ENCODE peak calls at places on chromosomes 16 and 17, in five cellular contexts. C, D, B, E and V are unnamed samples.

GRCh38 chr17:56786989-56787482 is 46.7 kb downstream of the C17orf67 start:
- DNase-seq in C (no peak), D (no peak), B (no peak), E (no peak), V (peak)

GRCh38 chr16:8583199-8583598 is 7.1 kb downstream of the TMEM114 start:
- DNase-seq in C (no peak), D (no peak), B (no peak), E (no peak), V (no peak)

GRCh38 chr17:61411114-61411943 is 11.7 kb downstream of the TBX2 start:
- DNase-seq in C (no peak), D (peak), B (peak), E (no peak), V (peak)

GRCh38 chr17:70677783-70678647 is 508.7 kb downstream of the KCNJ2 start:
- DNase-seq in C (no peak), D (peak), B (no peak), E (no peak), V (no peak)

GRCh38 chr17:66405836-66406679 is 103.6 kb downstream of the PRKCA start:
- DNase-seq in C (no peak), D (no peak), B (no peak), E (no peak), V (no peak)

GRCh38 chr16:89618114-89618999 is 4.9 kb downstream of the DPEP1 start:
- DNase-seq in C (no peak), D (no peak), B (no peak), E (no peak), V (no peak)

GRCh38 chr16:57960826-57961472 is 10.0 kb downstream of the CNGB1 start:
- DNase-seq in C (no peak), D (no peak), B (no peak), E (no peak), V (no peak)

GRCh38 chr16:73052441-73053030 is 4.6 kb upstream of the ZFHX3 start:
- DNase-seq in C (no peak), D (no peak), B (no peak), E (no peak), V (no peak)

GRCh38 chr17:11610999-11611566 is 12.8 kb downstream of the DNAH9 start:
- DNase-seq in C (no peak), D (no peak), B (no peak), E (no peak), V (no peak)

GRCh38 chr16:79595261-79595660 is 5.3 kb downstream of the MAF start:
- DNase-seq in C (no peak), D (no peak), B (no peak), E (no peak), V (no peak)
- H3K27ac ChIP-seq in C (no peak), D (no peak), B (peak), E (peak), V (peak)

GRCh38 chr16:29736112-29736511 is 9.7 kb downstream of the C16orf54 start:
- DNase-seq in C (no peak), D (peak), B (no peak), E (no peak), V (no peak)
- H3K27ac ChIP-seq in C (no peak), D (no peak), B (no peak), E (no peak), V (no peak)

DNA sequence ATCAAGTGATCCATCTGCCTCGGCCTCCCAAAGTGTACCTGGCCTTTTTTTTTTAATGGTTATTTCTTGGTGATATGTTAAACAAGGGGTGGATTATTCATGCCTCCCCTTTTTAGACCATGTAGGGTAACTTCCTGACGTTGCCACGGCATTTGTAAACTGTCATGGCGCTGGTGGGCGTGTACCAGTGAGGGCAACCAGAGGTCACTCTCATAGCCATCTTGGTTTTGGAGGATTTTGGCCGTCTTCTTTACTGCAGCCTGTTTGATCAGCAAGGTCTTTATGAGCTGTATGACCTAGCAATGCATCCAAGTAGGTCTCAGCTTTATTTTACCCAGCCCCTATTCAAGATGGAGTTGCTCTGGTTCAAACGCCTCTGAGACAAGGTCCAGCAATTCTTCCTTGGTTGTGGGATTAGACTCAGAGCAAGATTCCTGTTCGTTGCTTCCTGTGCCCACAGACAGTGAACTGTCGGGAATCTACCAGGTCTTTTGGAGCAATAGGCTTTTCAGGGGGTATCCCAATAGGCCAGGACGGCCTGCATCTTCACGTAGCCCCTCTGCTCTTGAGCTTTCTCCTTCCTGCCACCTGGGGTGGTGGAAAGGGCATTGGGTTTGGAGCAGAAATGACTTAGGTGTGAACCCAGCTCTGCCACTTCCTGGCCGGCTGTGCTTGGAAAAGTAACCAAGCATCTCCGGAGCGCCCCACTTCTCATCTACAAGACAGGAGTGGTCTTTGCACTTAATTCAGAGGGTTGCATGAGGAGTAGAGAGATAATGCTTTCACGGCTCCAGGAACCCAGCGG is 52.9 kb upstream of the SEC14L1 start:
- DNase-seq in C (no peak), D (no peak), B (no peak), E (no peak), V (no peak)
- H3K27ac ChIP-seq in C (peak), D (no peak), B (peak), E (peak), V (peak)

GRCh38 chr17:39462644-39463375 is 1.5 kb downstream of the CDK12 start:
- DNase-seq in C (no peak), D (peak), B (no peak), E (no peak), V (peak)
- H3K27ac ChIP-seq in C (peak), D (no peak), B (peak), E (peak), V (peak)

DNA sequence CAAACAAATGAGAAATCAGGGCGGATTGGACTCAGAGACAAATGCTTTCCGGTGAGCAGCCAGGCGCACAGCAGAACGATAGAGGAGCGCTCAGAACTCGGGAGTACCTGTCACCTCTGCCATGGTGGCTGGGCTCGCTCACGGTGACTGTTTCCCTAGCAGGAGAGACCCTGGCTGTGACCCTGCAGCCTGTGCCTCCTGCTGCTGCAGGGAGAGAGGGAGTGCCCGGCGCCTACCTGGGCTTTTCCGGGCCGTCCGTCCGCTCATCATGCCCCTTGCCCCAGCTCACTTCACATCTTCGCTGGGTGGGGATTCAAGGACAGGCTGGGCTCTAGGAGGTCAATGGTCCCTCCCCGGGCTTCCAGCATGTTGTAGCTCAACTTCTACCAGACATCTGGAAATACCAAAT is 14.1 kb upstream of the DNAH17 start:
- DNase-seq in C (no peak), D (peak), B (no peak), E (no peak), V (no peak)
- H3K27ac ChIP-seq in C (no peak), D (no peak), B (no peak), E (no peak), V (no peak)